ENCODE peak calls at places on chromosomes 2 and 18, in nine cellular contexts. E is neural progenitor cell, F is MM.1S, G is astrocyte, J is GM12878, V is GM23248, W is K562, N is HCT116, A is PC-3. X is an unnamed sample.

GRCh38 chr2:119856469-119856901 is 96.8 kb downstream of the PTPN4 start:
- DNase-seq in E (no peak), F (no peak), G (no peak), J (no peak), V (no peak), W (peak), N (no peak), A (peak), X (no peak)

GRCh38 chr2:68403199-68403644 is 38.1 kb downstream of the PLEK start:
- DNase-seq in E (no peak), F (no peak), G (no peak), J (no peak), V (no peak), W (peak), N (no peak), A (peak), X (no peak)

GRCh38 chr2:39902103-39902502 is 123.0 kb upstream of the THUMPD2 start:
- DNase-seq in E (no peak), F (no peak), G (peak), J (no peak), V (peak), W (no peak), N (no peak), A (peak), X (peak)

GRCh38 chr2:207338220-207338607 is 172.5 kb upstream of the KLF7 start:
- DNase-seq in E (no peak), F (no peak), G (no peak), J (no peak), V (peak), W (no peak), N (no peak), A (no peak), X (no peak)

GRCh38 chr2:68734176-68734575 is 435 bp upstream of the ARHGAP25 start:
- DNase-seq in E (no peak), F (no peak), G (no peak), J (no peak), V (no peak), W (no peak), N (no peak), A (no peak), X (no peak)

GRCh38 chr2:32061973-32062861 is 1.1 kb upstream of the SPAST start:
- DNase-seq in E (peak), F (peak), G (peak), J (no peak), V (peak), W (peak), N (no peak), A (peak), X (peak)

GRCh38 chr18:23547806-23548205 is 38.5 kb downstream of the NPC1 start:
- DNase-seq in E (no peak), F (no peak), G (no peak), J (no peak), V (peak), W (no peak), N (peak), A (peak), X (peak)

GRCh38 chr2:78020500-78020899 is 498.3 kb upstream of the LRRTM4 start:
- DNase-seq in E (no peak), F (no peak), G (no peak), J (no peak), V (no peak), W (no peak), N (no peak), A (no peak), X (no peak)

GRCh38 chr2:165874445-165875039 is 79.0 kb downstream of the TTC21B start:
- DNase-seq in E (peak), F (peak), G (peak), J (peak), V (peak), W (peak), N (peak), A (peak), X (peak)

GRCh38 chr2:18498531-18498930 is 61.9 kb downstream of the RDH14 start:
- DNase-seq in E (no peak), F (no peak), G (no peak), J (no peak), V (no peak), W (no peak), N (no peak), A (no peak), X (no peak)

GRCh38 chr18:78980279-78980771 is 707 bp downstream of the SALL3 start:
- DNase-seq in E (no peak), F (no peak), G (no peak), J (no peak), V (no peak), W (no peak), N (no peak), A (no peak), X (peak)

GRCh38 chr18:78982186-78982585 is 2.6 kb downstream of the SALL3 start:
- DNase-seq in E (peak), F (no peak), G (no peak), J (no peak), V (no peak), W (no peak), N (no peak), A (no peak), X (peak)

GRCh38 chr18:78979682-78980278 is at the start of gene SALL3:
- DNase-seq in E (peak), F (no peak), G (no peak), J (no peak), V (no peak), W (no peak), N (no peak), A (no peak), X (no peak)

GRCh38 chr18:78981652-78981955 is 2.0 kb downstream of the SALL3 start:
- DNase-seq in E (peak), F (no peak), G (no peak), J (no peak), V (no peak), W (no peak), N (no peak), A (no peak), X (no peak)

DNA sequence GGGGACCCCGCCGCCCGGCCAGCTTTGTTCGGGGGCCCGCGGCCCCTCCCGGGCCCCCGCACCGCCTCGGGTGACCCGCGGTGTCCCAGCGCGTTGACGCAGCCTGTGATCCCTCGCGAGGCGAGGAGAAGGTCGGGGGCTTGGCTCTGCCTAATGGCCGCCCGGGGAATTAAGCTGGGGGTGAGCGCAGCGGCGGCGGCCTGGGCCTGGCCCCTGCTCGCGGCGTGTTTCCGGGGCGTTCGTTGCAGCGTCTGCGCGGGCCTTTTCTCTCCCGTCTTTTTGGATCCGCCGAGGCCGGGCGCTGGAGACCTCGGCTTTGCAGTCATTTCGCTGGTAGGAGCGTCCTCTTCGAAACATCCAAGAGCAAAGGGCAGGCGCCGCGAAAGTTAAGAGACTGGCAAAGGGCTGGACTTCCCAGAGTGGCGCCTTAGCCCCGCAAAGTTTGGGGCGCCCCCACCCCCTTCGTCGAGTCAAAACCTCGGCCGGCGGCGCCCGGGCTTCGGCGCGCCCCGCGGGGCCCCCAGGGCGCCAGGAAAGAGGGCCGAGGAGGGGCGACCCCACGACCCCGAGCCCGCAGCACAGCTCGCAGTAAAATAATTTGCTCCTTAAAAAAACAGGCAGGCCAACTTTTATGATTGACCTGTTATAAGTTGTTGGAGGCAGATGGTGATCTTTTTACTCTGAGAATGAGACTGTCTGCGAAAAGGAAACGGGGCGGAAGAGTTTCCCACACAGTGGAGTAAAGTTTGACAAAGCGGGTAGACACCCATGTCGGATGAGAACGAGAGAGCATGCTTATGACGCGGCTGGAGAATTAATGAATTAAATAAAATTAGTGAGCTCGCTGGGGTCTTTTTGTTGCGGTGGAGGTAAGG is 1.4 kb downstream of the SALL3 start:
- DNase-seq in E (peak), F (no peak), G (no peak), J (no peak), V (no peak), W (no peak), N (no peak), A (no peak), X (no peak)
- TF ChIP-seq EZH2 in E (peak), F (no peak), G (peak), J (no peak), V (peak), W (no peak), N (no peak), A (peak), X (peak)

DNA sequence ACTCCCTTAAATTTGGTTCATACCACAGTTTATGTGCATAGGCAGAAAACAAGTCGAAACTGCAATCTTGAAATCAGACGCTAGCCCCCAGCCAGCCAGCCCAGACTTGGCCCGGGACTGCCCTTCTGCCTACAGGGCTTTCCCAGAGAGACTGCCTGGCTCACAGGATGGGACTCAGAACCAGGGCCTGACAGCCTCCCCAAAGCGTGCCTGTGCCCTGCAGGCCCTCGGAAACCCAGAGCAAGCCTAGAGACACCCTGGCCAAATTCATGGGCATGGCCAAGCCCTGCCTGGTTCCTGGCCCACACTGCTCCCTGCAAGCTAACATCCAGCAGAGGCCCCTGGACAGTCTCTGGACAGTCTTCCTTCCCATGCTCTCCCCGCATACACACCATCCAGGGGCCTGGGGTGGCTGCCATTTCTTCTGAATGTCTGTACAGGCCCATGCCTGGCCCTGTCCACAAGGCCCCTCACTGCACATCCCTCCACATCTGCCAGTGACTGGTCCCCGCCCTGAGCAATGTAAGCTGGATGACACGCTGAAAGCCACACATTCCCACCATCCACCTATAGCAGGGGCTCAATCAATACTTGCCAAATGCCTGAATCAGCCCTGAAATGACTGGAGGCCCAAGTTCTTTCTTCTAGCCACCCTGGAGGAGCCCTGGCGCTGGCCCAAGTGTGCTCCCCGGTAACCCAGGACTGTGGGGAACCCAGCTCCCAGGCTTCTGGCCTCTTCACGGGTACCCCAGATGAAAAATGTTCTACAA is 73.1 kb downstream of the HDAC4 start:
- DNase-seq in E (no peak), F (no peak), G (no peak), J (no peak), V (peak), W (no peak), N (no peak), A (no peak), X (no peak)
- H2AFZ ChIP-seq in E (no peak), F (peak), G (no peak), J (no peak), V (peak), W (no peak), N (no peak), A (no peak), X (no peak)

GRCh38 chr2:203438528-203438927 is 96.6 kb downstream of the RAPH1 start:
- DNase-seq in E (no peak), F (no peak), G (no peak), J (no peak), V (no peak), W (no peak), N (no peak), A (no peak), X (no peak)
- H3K9ac ChIP-seq in E (no peak), F (no peak), G (no peak), J (no peak), V (peak), W (no peak), N (no peak), A (no peak), X (no peak)

GRCh38 chr2:215601526-215601925 is 165.7 kb upstream of the FN1 start:
- DNase-seq in E (no peak), F (no peak), G (no peak), J (no peak), V (no peak), W (no peak), N (no peak), A (no peak), X (no peak)
- TF ChIP-seq EZH2 in E (no peak), F (no peak), G (no peak), J (no peak), V (no peak), W (no peak), N (no peak), A (no peak), X (no peak)

GRCh38 chr2:8701980-8702379 is 20.1 kb downstream of the ID2 start:
- DNase-seq in E (no peak), F (no peak), G (no peak), J (no peak), V (no peak), W (no peak), N (no peak), A (no peak), X (no peak)
- H2AFZ ChIP-seq in E (no peak), F (no peak), G (no peak), J (no peak), V (no peak), W (peak), N (no peak), A (no peak), X (no peak)

GRCh38 chr2:219442206-219443015 is 7.8 kb downstream of the SPEG start:
- DNase-seq in E (peak), F (no peak), G (no peak), J (no peak), V (peak), W (no peak), N (no peak), A (no peak), X (no peak)
- H3K9ac ChIP-seq in E (no peak), F (no peak), G (peak), J (no peak), V (peak), W (peak), N (peak), A (peak), X (no peak)

GRCh38 chr2:11054783-11055751 is 100.2 kb upstream of the SLC66A3 start:
- DNase-seq in E (no peak), F (no peak), G (no peak), J (no peak), V (no peak), W (no peak), N (no peak), A (no peak), X (no peak)

GRCh38 chr2:11058129-11058528 is 97.1 kb upstream of the SLC66A3 start:
- DNase-seq in E (no peak), F (no peak), G (no peak), J (no peak), V (no peak), W (no peak), N (no peak), A (no peak), X (no peak)

GRCh38 chr2:11056614-11057013 is 98.7 kb upstream of the SLC66A3 start:
- DNase-seq in E (no peak), F (no peak), G (peak), J (no peak), V (peak), W (no peak), N (peak), A (peak), X (peak)

GRCh38 chr2:11051280-11051679 is 104.0 kb upstream of the SLC66A3 start:
- DNase-seq in E (no peak), F (no peak), G (no peak), J (no peak), V (no peak), W (no peak), N (no peak), A (no peak), X (no peak)

DNA sequence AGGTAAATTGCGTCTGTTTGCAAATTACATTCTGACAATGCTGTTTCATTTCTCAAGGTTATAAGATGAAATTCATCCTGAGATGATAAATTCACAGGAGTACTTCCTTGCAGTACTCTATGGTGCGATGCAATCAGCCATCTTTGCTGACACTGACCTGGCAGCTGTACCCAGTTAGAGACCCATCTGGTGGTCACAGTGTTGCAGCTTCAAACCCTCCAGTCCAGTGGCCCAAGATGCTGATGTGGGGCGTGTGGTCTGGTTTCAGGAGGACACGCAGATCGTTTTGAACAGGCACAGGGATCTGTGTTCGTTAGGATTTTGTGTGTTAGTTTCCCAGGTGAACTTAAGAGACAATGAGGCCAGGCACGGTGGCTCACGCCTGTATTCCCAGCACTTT is 99.5 kb upstream of the SLC66A3 start:
- DNase-seq in E (no peak), F (no peak), G (no peak), J (no peak), V (no peak), W (no peak), N (no peak), A (no peak), X (no peak)
- TF ChIP-seq EZH2 in E (no peak), F (no peak), G (no peak), J (no peak), V (no peak), W (no peak), N (no peak), A (no peak), X (no peak)

GRCh38 chr18:31683968-31684278 is 458 bp downstream of the B4GALT6 start:
- DNase-seq in E (no peak), F (no peak), G (no peak), J (no peak), V (no peak), W (no peak), N (no peak), A (no peak), X (no peak)

GRCh38 chr18:31680836-31681568 is 3.4 kb downstream of the B4GALT6 start:
- DNase-seq in E (no peak), F (peak), G (no peak), J (no peak), V (no peak), W (peak), N (no peak), A (peak), X (no peak)

GRCh38 chr18:31684279-31685096 is at the start of gene B4GALT6:
- DNase-seq in E (peak), F (peak), G (peak), J (no peak), V (peak), W (peak), N (no peak), A (peak), X (peak)

GRCh38 chr18:31685097-31686082 is 1.0 kb upstream of the B4GALT6 start:
- DNase-seq in E (peak), F (peak), G (peak), J (peak), V (peak), W (peak), N (peak), A (peak), X (peak)

GRCh38 chr18:31683106-31683505 is 1.3 kb downstream of the B4GALT6 start:
- DNase-seq in E (peak), F (no peak), G (no peak), J (no peak), V (no peak), W (no peak), N (no peak), A (no peak), X (no peak)
- H2AFZ ChIP-seq in E (no peak), F (no peak), G (no peak), J (no peak), V (no peak), W (no peak), N (no peak), A (no peak), X (no peak)

GRCh38 chr2:169572821-169573159 is 875 bp downstream of the FASTKD1 start:
- DNase-seq in E (no peak), F (no peak), G (no peak), J (no peak), V (no peak), W (no peak), N (no peak), A (peak), X (peak)

GRCh38 chr2:169571571-169571970 is 2.1 kb downstream of the FASTKD1 start:
- DNase-seq in E (no peak), F (peak), G (no peak), J (no peak), V (no peak), W (no peak), N (no peak), A (no peak), X (no peak)

GRCh38 chr2:169572189-169572588 is 1.5 kb downstream of the FASTKD1 start:
- DNase-seq in E (no peak), F (no peak), G (no peak), J (no peak), V (no peak), W (no peak), N (no peak), A (no peak), X (no peak)

GRCh38 chr2:169573160-169573973 is at the start of gene FASTKD1:
- DNase-seq in E (peak), F (peak), G (peak), J (peak), V (peak), W (peak), N (peak), A (peak), X (peak)

GRCh38 chr2:169569948-169570347 is 3.7 kb downstream of the FASTKD1 start:
- DNase-seq in E (no peak), F (no peak), G (no peak), J (no peak), V (no peak), W (no peak), N (no peak), A (no peak), X (no peak)
- H3K9ac ChIP-seq in E (no peak), F (no peak), G (no peak), J (no peak), V (no peak), W (no peak), N (no peak), A (no peak), X (no peak)

X was measured in fibroblast of lung.